ENCODE peak calls at places on chromosomes 4 and X, in nine cellular contexts. H is fibroblast of mammary gland; U is neural crest cell; O is EH; L is activated CD8-positive, alpha-beta memory T cell treated with anti-CD3 and anti-CD28 coated beads, Interleukin-2, amount 10 ng/mL, durations not matched to agents 7 days and 5 days; T is HEK293T; Z is gastrocnemius medialis; F is A549; G is C1 segment of cervical spinal cord. D is an unnamed sample.

GRCh38 chr4:119039779-119040178 is 95.9 kb upstream of the MYOZ2 start:
- DNase-seq in G (no peak), U (no peak), H (no peak), Z (no peak), L (no peak), O (peak; percentile 41), F (peak; percentile 29), T (no peak), D (no peak)

GRCh38 chrX:133783273-133783672 is 202.1 kb downstream of the GPC3 start:
- DNase-seq in U (no peak), L (no peak), H (no peak), O (no peak), G (no peak), T (no peak), F (no peak), Z (no peak), D (no peak)

GRCh38 chrX:129961180-129962083 is 21.0 kb upstream of the BCORL1 start:
- DNase-seq in U (peak; percentile 23), H (no peak), O (peak; percentile 54), T (peak; percentile 76), G (no peak), L (peak; percentile 88), F (peak; percentile 52), Z (no peak), D (peak; percentile 27)

GRCh38 chr4:41432889-41433288 is 105.1 kb upstream of the LIMCH1 start:
- DNase-seq in O (peak; percentile 95), H (peak; percentile 28), G (no peak), F (peak; percentile 57), U (no peak), T (no peak), Z (no peak), L (no peak), D (no peak)

GRCh38 chr4:81522711-81523110 is 51.0 kb upstream of the RASGEF1B start:
- DNase-seq in G (no peak), L (no peak), Z (no peak), T (no peak), F (no peak), O (no peak), U (no peak), H (no peak), D (no peak)

GRCh38 chr4:1113311-1114009 is at the start of gene RNF212:
- DNase-seq in U (peak; percentile 14), F (peak; percentile 49), L (peak; percentile 48), Z (no peak), G (no peak), H (peak; percentile 9), O (no peak), T (no peak), D (no peak)

GRCh38 chr4:56505269-56506109 is at the start of gene ARL9:
- DNase-seq in G (no peak), O (peak; percentile 76), H (peak; percentile 67), F (peak; percentile 2), T (no peak), Z (peak; percentile 7), L (peak; percentile 78), U (peak; percentile 33), D (peak; percentile 18)

GRCh38 chrX:111100191-111100590 is 4.2 kb downstream of the PAK3 start:
- DNase-seq in F (peak; percentile 43), G (no peak), Z (no peak), T (peak; percentile 73), O (peak; percentile 25), L (peak; percentile 43), H (peak; percentile 41), U (peak; percentile 48), D (peak; percentile 24)

GRCh38 chr4:112564706-112565270 is 48.8 kb upstream of the NEUROG2 start:
- DNase-seq in F (no peak), U (no peak), T (no peak), H (no peak), Z (no peak), O (no peak), G (no peak), L (no peak), D (no peak)

GRCh38 chr4:128633067-128633466 is 176.4 kb upstream of the JADE1 start:
- DNase-seq in L (no peak), U (no peak), H (no peak), F (no peak), O (no peak), Z (no peak), G (no peak), T (no peak), D (no peak)

GRCh38 chrX:114611018-114611619 is 27.2 kb downstream of the HTR2C start:
- DNase-seq in L (peak; percentile 35), H (peak; percentile 63), G (no peak), Z (no peak), T (peak; percentile 57), O (peak; percentile 39), U (peak; percentile 46), F (peak; percentile 32), D (peak; percentile 15)

GRCh38 chrX:26918633-26919032 is 544.5 kb downstream of the PPP4R3C start:
- DNase-seq in F (peak; percentile 13), G (no peak), H (peak; percentile 2), O (no peak), U (no peak), T (peak; percentile 46), L (no peak), Z (no peak), D (no peak)

GRCh38 chrX:45775462-45775861 is 574.8 kb upstream of the DIPK2B start:
- DNase-seq in F (peak; percentile 49), G (no peak), U (no peak), L (no peak), O (peak; percentile 90), Z (no peak), T (no peak), H (peak; percentile 88), D (no peak)

GRCh38 chrX:97847885-97848679 is 964.4 kb downstream of the RPA4 start:
- DNase-seq in U (no peak), G (no peak), H (no peak), T (no peak), Z (no peak), L (no peak), O (no peak), F (no peak), D (no peak)

GRCh38 chr4:142984871-142985585 is 138.9 kb upstream of the INPP4B start:
- DNase-seq in L (no peak), U (no peak), H (peak; percentile 13), T (peak; percentile 39), Z (no peak), F (peak; percentile 15), G (no peak), O (peak; percentile 29), D (no peak)

GRCh38 chr4:127249066-127249766 is 383.5 kb upstream of the INTU start:
- DNase-seq in Z (no peak), U (no peak), T (no peak), F (no peak), O (peak; percentile 46), G (no peak), L (no peak), H (peak; percentile 28), D (no peak)

GRCh38 chr4:152709675-152710438 is 30.1 kb upstream of the TMEM154 start:
- DNase-seq in O (no peak), H (no peak), G (no peak), L (no peak), T (peak; percentile 20), Z (no peak), F (no peak), U (no peak), D (no peak)

GRCh38 chrX:140432328-140433025 is 72.4 kb downstream of the SOX3 start:
- DNase-seq in U (no peak), Z (no peak), O (no peak), G (peak; percentile 0), L (no peak), F (no peak), T (no peak), H (no peak), D (no peak)

GRCh38 chr4:75484195-75484594 is 30.0 kb downstream of the RCHY1 start:
- DNase-seq in Z (no peak), G (no peak), O (no peak), U (no peak), L (no peak), T (no peak), F (no peak), H (no peak), D (no peak)

GRCh38 chrX:132737743-132738142 is 220.7 kb downstream of the HS6ST2 start:
- DNase-seq in T (no peak), G (no peak), H (peak; percentile 3), L (peak; percentile 63), O (no peak), Z (no peak), U (no peak), F (no peak), D (no peak)

GRCh38 chr4:17336524-17336941 is 175.4 kb downstream of the QDPR start:
- DNase-seq in L (peak; percentile 85), U (no peak), F (no peak), G (no peak), T (no peak), O (no peak), Z (no peak), H (no peak), D (no peak)

GRCh38 chrX:1534321-1535168 is 2.4 kb downstream of the P2RY8 start:
- DNase-seq in T (no peak), O (no peak), F (no peak), Z (no peak), H (no peak), U (no peak), L (peak; percentile 78), G (no peak), D (no peak)

GRCh38 chr4:40662962-40663604 is 33.4 kb upstream of the RBM47 start:
- DNase-seq in L (no peak), Z (no peak), G (no peak), H (peak; percentile 89), F (peak; percentile 82), T (no peak), U (no peak), O (peak; percentile 69), D (no peak)

GRCh38 chrX:19846995-19847790 is 40.2 kb downstream of the SH3KBP1 start:
- DNase-seq in Z (peak; percentile 3), H (peak; percentile 87), U (no peak), G (no peak), T (no peak), L (peak; percentile 41), F (peak; percentile 39), O (peak; percentile 89), D (no peak)

GRCh38 chrX:132375941-132376340 is 112.9 kb downstream of the MBNL3 start:
- DNase-seq in H (peak; percentile 12), U (no peak), O (no peak), G (no peak), F (peak; percentile 1), L (no peak), T (peak; percentile 35), Z (no peak), D (no peak)

GRCh38 chrX:68832516-68833447 is 4.0 kb downstream of the EFNB1 start:
- DNase-seq in U (no peak), F (no peak), G (no peak), Z (no peak), L (no peak), T (no peak), O (no peak), H (no peak), D (no peak)

GRCh38 chr4:151315212-151315886 is 10.1 kb downstream of the SH3D19 start:
- DNase-seq in U (no peak), F (no peak), Z (no peak), O (peak; percentile 31), H (no peak), L (no peak), G (no peak), T (no peak), D (no peak)